ENCODE peak calls at places on chromosomes 16 and 17, in six cellular contexts. One of them, this sample, is unnamed. For H3K4me1, the result is how much of the 10 kb centered on the place peaks cover.

GRCh38 chr16:87802670-87803069 is 36.9 kb upstream of the KLHDC4 start:
- DNase-seq in Karpas-422: no peak
- DNase-seq in ovary: no peak
- DNase-seq in pancreas: no peak
- DNase-seq in heart right ventricle: no peak
- DNase-seq in effector memory CD4-positive, alpha-beta T cell: no peak
- DNase-seq in this sample: no peak

GRCh38 chr17:55354010-55354409 is 67.6 kb downstream of the MMD start:
- DNase-seq in Karpas-422: no peak
- DNase-seq in ovary: no peak
- DNase-seq in pancreas: no peak
- DNase-seq in heart right ventricle: no peak
- DNase-seq in effector memory CD4-positive, alpha-beta T cell: no peak
- DNase-seq in this sample: no peak

GRCh38 chr17:31654936-31655335 is 204.1 kb downstream of the COPRS start:
- DNase-seq in Karpas-422: no peak
- DNase-seq in ovary: no peak
- DNase-seq in pancreas: no peak
- DNase-seq in heart right ventricle: no peak
- DNase-seq in effector memory CD4-positive, alpha-beta T cell: no peak
- DNase-seq in this sample: no peak

GRCh38 chr17:19727466-19728113 is 11.2 kb upstream of the SLC47A2 start:
- DNase-seq in Karpas-422: no peak
- DNase-seq in ovary: peak
- DNase-seq in pancreas: peak
- DNase-seq in heart right ventricle: peak
- DNase-seq in effector memory CD4-positive, alpha-beta T cell: no peak
- DNase-seq in this sample: no peak

GRCh38 chr17:65819810-65820209 is 258.4 kb upstream of the AXIN2 start:
- DNase-seq in Karpas-422: no peak
- DNase-seq in ovary: no peak
- DNase-seq in pancreas: no peak
- DNase-seq in heart right ventricle: no peak
- DNase-seq in effector memory CD4-positive, alpha-beta T cell: no peak
- DNase-seq in this sample: no peak

GRCh38 chr17:67995568-67996191 is 589 bp downstream of the C17orf58 start:
- DNase-seq in Karpas-422: peak
- DNase-seq in ovary: peak
- DNase-seq in pancreas: peak
- DNase-seq in heart right ventricle: peak
- DNase-seq in effector memory CD4-positive, alpha-beta T cell: no peak
- DNase-seq in this sample: peak

GRCh38 chr16:11258553-11259287 is 2.7 kb upstream of the SOCS1 start:
- DNase-seq in Karpas-422: no peak
- DNase-seq in ovary: no peak
- DNase-seq in pancreas: peak
- DNase-seq in heart right ventricle: peak
- DNase-seq in effector memory CD4-positive, alpha-beta T cell: no peak
- DNase-seq in this sample: no peak

GRCh38 chr17:41527076-41528023 is 758 bp downstream of the KRT19 start:
- DNase-seq in Karpas-422: no peak
- DNase-seq in ovary: peak
- DNase-seq in pancreas: peak
- DNase-seq in heart right ventricle: no peak
- DNase-seq in effector memory CD4-positive, alpha-beta T cell: no peak
- DNase-seq in this sample: no peak

GRCh38 chr16:58280846-58281301 is 14.0 kb downstream of the PRSS54 start:
- DNase-seq in Karpas-422: no peak
- DNase-seq in ovary: no peak
- DNase-seq in pancreas: no peak
- DNase-seq in heart right ventricle: no peak
- DNase-seq in effector memory CD4-positive, alpha-beta T cell: no peak
- DNase-seq in this sample: peak

GRCh38 chr17:7046127-7046724 is 2.3 kb upstream of the SLC16A11 start:
- DNase-seq in Karpas-422: no peak
- DNase-seq in ovary: peak
- DNase-seq in pancreas: peak
- DNase-seq in heart right ventricle: no peak
- DNase-seq in effector memory CD4-positive, alpha-beta T cell: no peak
- DNase-seq in this sample: no peak

GRCh38 chr17:49574283-49574892 is 1.3 kb upstream of the NXPH3 start:
- DNase-seq in Karpas-422: no peak
- DNase-seq in ovary: peak
- DNase-seq in pancreas: no peak
- DNase-seq in heart right ventricle: no peak
- DNase-seq in effector memory CD4-positive, alpha-beta T cell: no peak
- DNase-seq in this sample: no peak

GRCh38 chr16:10862432-10862831 is 14.6 kb upstream of the CIITA start:
- DNase-seq in Karpas-422: peak
- DNase-seq in ovary: no peak
- DNase-seq in pancreas: peak
- DNase-seq in heart right ventricle: no peak
- DNase-seq in effector memory CD4-positive, alpha-beta T cell: no peak
- DNase-seq in this sample: no peak

DNA sequence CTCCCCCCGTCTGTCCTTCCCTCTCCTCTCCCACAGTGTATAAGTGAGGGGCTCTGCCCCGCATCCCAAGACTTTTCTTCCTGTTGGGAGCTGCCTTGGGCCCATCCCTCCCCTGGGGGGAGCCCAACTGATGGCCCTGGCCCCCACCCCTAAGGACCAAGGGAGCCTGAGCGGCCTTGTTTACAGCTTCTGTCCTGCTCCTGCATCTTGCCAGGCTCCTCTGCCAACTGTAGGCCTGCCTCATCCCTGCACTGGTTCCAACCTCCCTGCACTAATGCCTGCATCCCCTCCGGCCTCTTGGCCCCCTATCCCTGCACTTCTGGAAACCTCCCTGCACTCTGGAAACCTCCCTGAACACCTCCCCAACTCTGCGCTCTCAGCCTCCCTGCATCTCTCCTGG is 1.4 kb upstream of the PAGR1 start:
- DNase-seq in Karpas-422: no peak
- DNase-seq in ovary: peak
- DNase-seq in pancreas: no peak
- DNase-seq in heart right ventricle: no peak
- DNase-seq in effector memory CD4-positive, alpha-beta T cell: no peak
- DNase-seq in this sample: no peak
- H3K4me1 ChIP-seq in Karpas-422: half or more
- H3K4me1 ChIP-seq in ovary: under half
- H3K4me1 ChIP-seq in pancreas: under half
- H3K4me1 ChIP-seq in heart right ventricle: under half
- H3K4me1 ChIP-seq in effector memory CD4-positive, alpha-beta T cell: half or more
- H3K4me1 ChIP-seq in this sample: under half

GRCh38 chr16:1669698-1670097 is 8.4 kb upstream of the JPT2 start:
- DNase-seq in Karpas-422: no peak
- DNase-seq in ovary: no peak
- DNase-seq in pancreas: no peak
- DNase-seq in heart right ventricle: no peak
- DNase-seq in effector memory CD4-positive, alpha-beta T cell: no peak
- DNase-seq in this sample: no peak
- H3K4me1 ChIP-seq in Karpas-422: under half
- H3K4me1 ChIP-seq in ovary: under half
- H3K4me1 ChIP-seq in pancreas: under half
- H3K4me1 ChIP-seq in heart right ventricle: under half
- H3K4me1 ChIP-seq in effector memory CD4-positive, alpha-beta T cell: under half
- H3K4me1 ChIP-seq in this sample: under half

DNA sequence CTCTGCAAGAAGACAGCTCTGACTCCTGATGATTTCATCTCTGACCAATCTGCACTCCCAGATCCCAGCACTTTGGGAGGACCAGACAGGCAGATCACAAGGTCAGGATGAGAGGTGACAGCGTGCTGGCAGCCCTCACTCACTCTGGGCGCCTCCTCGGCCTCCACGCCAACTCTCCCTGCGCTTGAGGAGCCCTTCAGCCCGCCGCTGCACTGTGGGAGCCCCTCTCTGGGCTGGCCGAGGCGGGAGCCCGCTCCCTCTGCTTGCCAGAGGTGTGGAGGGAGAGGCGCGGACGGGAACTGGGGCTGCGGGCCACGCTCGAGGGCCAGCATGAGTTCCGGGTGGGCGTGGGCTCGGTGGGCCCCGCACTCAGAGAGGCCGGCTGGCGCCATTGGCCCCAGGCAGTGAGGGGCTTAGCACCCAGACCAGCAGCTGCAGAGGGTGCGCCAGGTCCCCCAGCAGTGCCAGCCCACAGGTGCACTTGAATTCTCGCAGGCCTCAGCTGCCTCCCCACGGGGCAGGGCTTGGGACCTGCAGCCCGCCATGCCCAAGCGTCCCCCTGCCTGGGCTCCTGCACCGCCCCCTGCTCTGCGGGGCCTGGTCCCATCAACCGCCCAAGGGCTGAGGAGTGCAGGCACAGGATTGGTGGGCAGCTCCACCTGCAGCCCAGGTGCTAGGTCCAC is 2.4 kb upstream of the C16orf54 start:
- DNase-seq in Karpas-422: no peak
- DNase-seq in ovary: no peak
- DNase-seq in pancreas: no peak
- DNase-seq in heart right ventricle: no peak
- DNase-seq in effector memory CD4-positive, alpha-beta T cell: no peak
- DNase-seq in this sample: no peak
- H3K4me1 ChIP-seq in Karpas-422: under half
- H3K4me1 ChIP-seq in ovary: under half
- H3K4me1 ChIP-seq in pancreas: under half
- H3K4me1 ChIP-seq in heart right ventricle: under half
- H3K4me1 ChIP-seq in effector memory CD4-positive, alpha-beta T cell: under half
- H3K4me1 ChIP-seq in this sample: under half

DNA sequence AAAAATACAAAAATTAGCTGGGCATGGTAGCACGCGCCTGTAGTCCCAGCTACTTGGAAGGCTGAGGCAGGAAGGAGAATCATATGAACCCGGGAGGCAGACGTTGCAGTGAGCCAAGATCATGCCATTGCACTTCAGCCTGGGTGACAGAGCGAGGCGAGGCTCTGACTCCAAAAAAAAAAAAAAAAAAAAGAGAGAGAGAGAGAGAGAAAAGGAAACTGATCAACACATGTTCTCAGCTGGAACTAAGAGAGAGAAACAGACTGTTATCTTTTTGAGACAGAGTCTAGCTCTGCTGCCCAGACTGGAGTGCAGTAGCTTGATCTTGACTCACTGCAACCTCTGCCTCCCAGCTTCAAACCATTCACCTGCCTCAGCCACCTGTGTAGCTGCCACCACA is 60.4 kb downstream of the STH start:
- DNase-seq in Karpas-422: no peak
- DNase-seq in ovary: no peak
- DNase-seq in pancreas: no peak
- DNase-seq in heart right ventricle: no peak
- DNase-seq in effector memory CD4-positive, alpha-beta T cell: no peak
- DNase-seq in this sample: no peak
- H3K4me1 ChIP-seq in Karpas-422: under half
- H3K4me1 ChIP-seq in ovary: under half
- H3K4me1 ChIP-seq in pancreas: under half
- H3K4me1 ChIP-seq in heart right ventricle: under half
- H3K4me1 ChIP-seq in effector memory CD4-positive, alpha-beta T cell: under half
- H3K4me1 ChIP-seq in this sample: under half

This sample was measured in HAP-1.